ENCODE peak calls at places on chromosomes 4 and X, in ten cellular contexts. R, E, X, A, W, J, I, Q, T and V are unnamed samples. For H3K4me1, the result is how much of the 10 kb centered on the place peaks cover.

GRCh38 chr4:124177647-124178425 is 534.7 kb downstream of the ANKRD50 start:
- DNase-seq in R (no peak), E (peak), X (no peak), A (no peak), W (no peak), J (no peak), I (no peak), Q (no peak), T (no peak), V (no peak)

GRCh38 chrX:11733614-11734013 is 24.4 kb upstream of the MSL3 start:
- DNase-seq in R (no peak), E (no peak), X (no peak), A (no peak), W (no peak), J (no peak), I (no peak), Q (no peak), T (no peak), V (no peak)

GRCh38 chrX:18886344-18887161 is 97.4 kb downstream of the PHKA2 start:
- DNase-seq in R (no peak), E (peak), X (peak), A (peak), W (peak), J (peak), I (peak), Q (peak), T (peak), V (peak)

GRCh38 chr4:128501239-128501638 is 213.6 kb upstream of the PGRMC2 start:
- DNase-seq in R (no peak), E (no peak), X (no peak), A (no peak), W (no peak), J (no peak), I (no peak), Q (no peak), T (no peak), V (no peak)

GRCh38 chr4:15455290-15455689 is 14.4 kb upstream of the CC2D2A start:
- DNase-seq in R (no peak), E (no peak), X (no peak), A (peak), W (no peak), J (no peak), I (peak), Q (peak), T (no peak), V (peak)

GRCh38 chrX:110175146-110175545 is 142.7 kb downstream of the AMMECR1 start:
- DNase-seq in R (no peak), E (no peak), X (peak), A (no peak), W (peak), J (no peak), I (no peak), Q (no peak), T (no peak), V (no peak)

GRCh38 chr4:57233391-57233790 is 123.2 kb upstream of the IGFBP7 start:
- DNase-seq in R (no peak), E (peak), X (no peak), A (peak), W (no peak), J (no peak), I (no peak), Q (no peak), T (no peak), V (no peak)

GRCh38 chr4:66693694-66694093 is 851.6 kb downstream of the CENPC start:
- DNase-seq in R (no peak), E (no peak), X (no peak), A (no peak), W (no peak), J (no peak), I (no peak), Q (no peak), T (no peak), V (no peak)

GRCh38 chr4:187811586-187811985 is 184.0 kb upstream of the ZFP42 start:
- DNase-seq in R (no peak), E (no peak), X (no peak), A (no peak), W (no peak), J (peak), I (no peak), Q (no peak), T (no peak), V (no peak)

GRCh38 chrX:24260827-24261550 is 52.9 kb downstream of the SUPT20HL2 start:
- DNase-seq in R (no peak), E (no peak), X (no peak), A (peak), W (no peak), J (no peak), I (peak), Q (peak), T (no peak), V (peak)

GRCh38 chr4:95610170-95610569 is 61.4 kb upstream of the UNC5C start:
- DNase-seq in R (no peak), E (no peak), X (no peak), A (no peak), W (no peak), J (no peak), I (no peak), Q (no peak), T (no peak), V (no peak)

GRCh38 chr4:55398461-55398860 is 2.7 kb downstream of the TMEM165 start:
- DNase-seq in R (no peak), E (no peak), X (no peak), A (peak), W (no peak), J (no peak), I (no peak), Q (no peak), T (no peak), V (no peak)

GRCh38 chr4:143336828-143337599 is at the start of gene GAB1:
- DNase-seq in R (no peak), E (peak), X (peak), A (peak), W (peak), J (peak), I (peak), Q (peak), T (no peak), V (peak)

DNA sequence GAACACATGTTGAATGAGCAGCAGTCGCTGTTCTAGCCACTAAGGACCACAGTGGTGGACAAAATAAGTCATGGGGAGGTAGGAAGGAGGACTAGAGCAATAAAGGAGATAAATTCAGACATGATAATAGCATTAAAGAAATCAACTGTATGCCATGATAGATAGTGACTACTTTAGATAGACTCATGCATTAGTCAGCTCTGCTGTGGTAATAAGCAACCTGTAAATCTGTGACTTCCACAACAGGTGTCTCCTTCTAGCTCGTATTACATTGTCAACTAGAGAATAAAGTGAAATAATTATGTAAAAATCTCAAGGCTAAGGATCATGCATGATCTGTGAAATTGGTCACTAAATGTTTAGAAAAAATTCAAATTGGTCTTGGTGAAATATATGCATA is 77.9 kb downstream of the WWC2 start:
- DNase-seq in R (no peak), E (no peak), X (no peak), A (no peak), W (no peak), J (no peak), I (no peak), Q (no peak), T (no peak), V (no peak)
- H3K4me1 ChIP-seq in R (under half), E (half or more), X (under half), A (under half), W (under half), J (under half), I (under half), Q (under half), T (under half), V (under half)

GRCh38 chrX:133968109-133968508 is 17.3 kb downstream of the GPC3 start:
- DNase-seq in R (no peak), E (no peak), X (no peak), A (no peak), W (no peak), J (no peak), I (no peak), Q (no peak), T (no peak), V (no peak)

GRCh38 chrX:133971586-133971985 is 13.8 kb downstream of the GPC3 start:
- DNase-seq in R (no peak), E (no peak), X (no peak), A (no peak), W (no peak), J (no peak), I (no peak), Q (no peak), T (no peak), V (no peak)

GRCh38 chrX:133969191-133969590 is 16.2 kb downstream of the GPC3 start:
- DNase-seq in R (no peak), E (no peak), X (no peak), A (no peak), W (no peak), J (no peak), I (no peak), Q (no peak), T (no peak), V (no peak)

GRCh38 chrX:133972916-133973315 is 12.5 kb downstream of the GPC3 start:
- DNase-seq in R (no peak), E (no peak), X (no peak), A (no peak), W (no peak), J (no peak), I (no peak), Q (no peak), T (no peak), V (no peak)

DNA sequence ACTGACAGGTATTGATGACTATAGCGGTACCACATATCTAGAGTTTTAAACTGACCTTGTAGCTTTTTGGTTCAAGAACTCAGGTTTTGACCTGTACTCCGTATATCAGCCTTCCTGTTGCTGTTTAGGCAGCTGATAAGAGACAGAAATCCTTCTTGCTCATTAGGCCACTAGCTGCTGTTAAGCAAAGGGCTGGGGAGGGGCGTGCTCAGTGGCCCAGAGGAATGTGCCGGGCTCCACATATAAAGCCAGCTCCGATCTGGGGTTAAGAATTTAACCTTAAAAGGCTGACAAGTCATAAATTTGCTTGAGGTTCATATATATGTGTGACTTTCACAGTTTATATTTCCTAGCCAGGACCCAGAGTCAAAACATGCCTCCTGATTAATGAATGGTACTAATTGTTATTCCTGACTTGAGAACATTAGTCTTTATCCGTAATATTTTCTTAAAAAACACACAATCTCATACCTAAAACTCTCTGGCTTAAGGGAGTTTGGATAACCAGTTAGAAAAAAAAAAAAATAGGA is 15.3 kb downstream of the GPC3 start:
- DNase-seq in R (no peak), E (no peak), X (no peak), A (no peak), W (no peak), J (no peak), I (no peak), Q (no peak), T (no peak), V (no peak)
- H3K4me3 ChIP-seq in R (no peak), E (no peak), X (no peak), A (no peak), W (no peak), J (no peak), I (no peak), Q (no peak), T (no peak), V (no peak)

GRCh38 chr4:26296514-26296913 is 24.3 kb upstream of the RBPJ start:
- DNase-seq in R (no peak), E (no peak), X (no peak), A (no peak), W (no peak), J (no peak), I (no peak), Q (no peak), T (no peak), V (no peak)
- H3K4me1 ChIP-seq in R (under half), E (under half), X (under half), A (under half), W (under half), J (under half), I (under half), Q (under half), T (under half), V (under half)

GRCh38 chr4:121069419-121069818 is 2.9 kb downstream of the NDNF start:
- DNase-seq in R (no peak), E (no peak), X (no peak), A (no peak), W (no peak), J (peak), I (no peak), Q (no peak), T (no peak), V (no peak)
- H3K4me3 ChIP-seq in R (no peak), E (no peak), X (no peak), A (no peak), W (peak), J (peak), I (no peak), Q (peak), T (no peak), V (peak)

GRCh38 chr4:151443777-151444176 is 34.8 kb downstream of the FHIP1A start:
- DNase-seq in R (no peak), E (no peak), X (no peak), A (no peak), W (no peak), J (no peak), I (no peak), Q (no peak), T (no peak), V (no peak)

GRCh38 chr4:151443247-151443646 is 34.3 kb downstream of the FHIP1A start:
- DNase-seq in R (no peak), E (no peak), X (no peak), A (no peak), W (no peak), J (no peak), I (no peak), Q (no peak), T (no peak), V (no peak)

GRCh38 chr4:151442002-151442401 is 33.0 kb downstream of the FHIP1A start:
- DNase-seq in R (no peak), E (no peak), X (no peak), A (no peak), W (no peak), J (no peak), I (no peak), Q (no peak), T (no peak), V (no peak)

GRCh38 chr4:151446208-151446607 is 37.2 kb downstream of the FHIP1A start:
- DNase-seq in R (no peak), E (no peak), X (no peak), A (no peak), W (no peak), J (no peak), I (no peak), Q (no peak), T (no peak), V (no peak)
- H3K4me1 ChIP-seq in R (under half), E (under half), X (under half), A (under half), W (under half), J (under half), I (under half), Q (under half), T (under half), V (under half)

GRCh38 chrX:3548743-3549441 is 164.6 kb downstream of the PRKX start:
- DNase-seq in R (no peak), E (peak), X (no peak), A (peak), W (no peak), J (no peak), I (no peak), Q (peak), T (no peak), V (no peak)
- H3K4me3 ChIP-seq in R (no peak), E (peak), X (no peak), A (no peak), W (peak), J (no peak), I (no peak), Q (peak), T (no peak), V (no peak)